ENCODE peak calls at places on chromosomes 7 and 10, in four cellular contexts. M is GM12891, G is K562, T is GM12878. H is an unnamed sample.
A peak's percentile ranks its signal among the peaks of the same experiment; 100 is the strongest.

GRCh38 chr10:88754272-88754671 is 5.5 kb upstream of the LIPN start:
- DNase-seq in M (no peak), G (no peak), T (no peak), H (no peak)

GRCh38 chr7:1538544-1539345 is 8.2 kb downstream of the MAFK start:
- DNase-seq in M (no peak), T (no peak), G (no peak), H (no peak)

GRCh38 chr7:108012499-108013430 is 9.8 kb upstream of the LAMB1 start:
- DNase-seq in M (no peak), T (no peak), G (peak; percentile 87), H (no peak)

GRCh38 chr10:60140681-60141632 is 234.6 kb upstream of the CCDC6 start:
- DNase-seq in M (no peak), T (no peak), G (peak; percentile 71), H (no peak)

GRCh38 chr7:155401884-155402283 is 56.0 kb upstream of the EN2 start:
- DNase-seq in G (no peak), M (no peak), T (no peak), H (no peak)

GRCh38 chr7:16130127-16131110 is 290.9 kb downstream of the CRPPA start:
- DNase-seq in M (no peak), G (no peak), T (no peak), H (no peak)

GRCh38 chr7:94561841-94562514 is 52.4 kb downstream of the CASD1 start:
- DNase-seq in T (no peak), M (no peak), G (no peak), H (no peak)

GRCh38 chr7:111138196-111138569 is 47.3 kb downstream of the LRRN3 start:
- DNase-seq in G (no peak), T (peak; percentile 72), M (no peak), H (no peak)

GRCh38 chr10:450463-450862 is 239.0 kb downstream of the DIP2C start:
- DNase-seq in T (no peak), M (no peak), G (no peak), H (no peak)

GRCh38 chr10:89332092-89332633 is 4.4 kb downstream of the IFIT3 start:
- DNase-seq in T (peak; percentile 92), M (no peak), G (peak; percentile 13), H (no peak)

GRCh38 chr10:50152792-50153272 is 85.1 kb downstream of the WASHC2A start:
- DNase-seq in M (no peak), T (no peak), G (peak; percentile 19), H (no peak)

GRCh38 chr7:73570521-73570920 is 7.9 kb downstream of the TBL2 start:
- DNase-seq in T (no peak), G (no peak), M (no peak), H (no peak)

GRCh38 chr10:62381385-62382102 is 7.4 kb downstream of the ZNF365 start:
- DNase-seq in M (no peak), G (no peak), T (no peak), H (no peak)

GRCh38 chr10:119352042-119352441 is 144.7 kb downstream of the GRK5 start:
- DNase-seq in M (no peak), T (no peak), G (no peak), H (no peak)

GRCh38 chr10:60917331-60918280 is 26.4 kb downstream of the RHOBTB1 start:
- DNase-seq in M (no peak), T (no peak), G (no peak), H (no peak)

GRCh38 chr10:89419548-89419947 is 5.2 kb downstream of the IFIT5 start:
- DNase-seq in G (no peak), T (no peak), M (no peak), H (no peak)

GRCh38 chr10:59216178-59216869 is 39.9 kb downstream of the PHYHIPL start:
- DNase-seq in M (no peak), T (no peak), G (no peak), H (no peak)

GRCh38 chr10:12337973-12338372 is 11.4 kb upstream of the CAMK1D start:
- DNase-seq in G (no peak), M (no peak), T (no peak), H (no peak)

GRCh38 chr10:76839276-76839675 is 798.3 kb downstream of the KCNMA1 start:
- DNase-seq in M (no peak), T (no peak), G (no peak), H (no peak)

GRCh38 chr10:102802920-102803534 is 34.2 kb downstream of the CYP17A1 start:
- DNase-seq in G (no peak), M (no peak), T (peak; percentile 38), H (no peak)

GRCh38 chr7:30859940-30860623 is 51.6 kb upstream of the AQP1 start:
- DNase-seq in M (no peak), T (no peak), G (no peak), H (no peak)

GRCh38 chr7:137146552-137146961 is 197.0 kb downstream of the PTN start:
- DNase-seq in G (no peak), T (no peak), M (no peak), H (no peak)

GRCh38 chr7:27143022-27143949 is at the start of gene HOXA5:
- DNase-seq in G (no peak), T (no peak), M (no peak), H (peak; percentile 81)

GRCh38 chr10:72319416-72320254 is 35.1 kb downstream of the DNAJB12 start:
- DNase-seq in T (no peak), M (peak; percentile 76), G (no peak), H (peak; percentile 95)

GRCh38 chr7:15478401-15478800 is 83.4 kb downstream of the AGMO start:
- DNase-seq in T (no peak), G (no peak), M (no peak), H (no peak)

GRCh38 chr10:1923998-1924397 is 186.7 kb upstream of the ADARB2 start:
- DNase-seq in G (no peak), M (no peak), T (no peak), H (no peak)

GRCh38 chr7:144725070-144725469 is 110.8 kb downstream of the TPK1 start:
- DNase-seq in M (no peak), G (no peak), T (no peak), H (no peak)

GRCh38 chr10:50394832-50395231 is 143.5 kb upstream of the ASAH2 start:
- DNase-seq in G (no peak), T (no peak), M (no peak), H (peak; percentile 35)

GRCh38 chr7:90625562-90625961 is 29.4 kb downstream of the CDK14 start:
- DNase-seq in T (no peak), G (no peak), M (no peak), H (no peak)

DNA sequence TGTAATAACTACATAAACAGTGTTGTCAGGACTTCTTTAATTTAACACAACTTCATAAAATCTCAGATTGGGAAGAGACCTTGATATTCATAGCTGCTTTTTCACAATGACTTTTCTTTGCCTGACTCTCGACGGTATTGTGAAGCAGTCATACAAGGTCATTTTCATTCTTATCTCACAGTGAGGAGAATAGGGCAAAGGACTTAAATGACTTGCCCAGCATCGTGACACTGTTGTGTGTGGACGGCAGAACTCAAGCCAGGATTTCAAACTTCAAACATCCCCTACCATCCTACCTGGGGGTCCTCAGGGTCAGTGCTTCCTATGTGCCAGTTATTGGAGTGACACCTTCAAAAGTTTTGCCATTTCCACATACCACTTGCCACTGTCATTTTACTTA is 138.5 kb upstream of the GDF10 start:
- DNase-seq in M (no peak), T (no peak), G (no peak), H (no peak)
- TF ChIP-seq SPI1 in M (no peak), T (no peak), G (no peak), H (no peak)

DNA sequence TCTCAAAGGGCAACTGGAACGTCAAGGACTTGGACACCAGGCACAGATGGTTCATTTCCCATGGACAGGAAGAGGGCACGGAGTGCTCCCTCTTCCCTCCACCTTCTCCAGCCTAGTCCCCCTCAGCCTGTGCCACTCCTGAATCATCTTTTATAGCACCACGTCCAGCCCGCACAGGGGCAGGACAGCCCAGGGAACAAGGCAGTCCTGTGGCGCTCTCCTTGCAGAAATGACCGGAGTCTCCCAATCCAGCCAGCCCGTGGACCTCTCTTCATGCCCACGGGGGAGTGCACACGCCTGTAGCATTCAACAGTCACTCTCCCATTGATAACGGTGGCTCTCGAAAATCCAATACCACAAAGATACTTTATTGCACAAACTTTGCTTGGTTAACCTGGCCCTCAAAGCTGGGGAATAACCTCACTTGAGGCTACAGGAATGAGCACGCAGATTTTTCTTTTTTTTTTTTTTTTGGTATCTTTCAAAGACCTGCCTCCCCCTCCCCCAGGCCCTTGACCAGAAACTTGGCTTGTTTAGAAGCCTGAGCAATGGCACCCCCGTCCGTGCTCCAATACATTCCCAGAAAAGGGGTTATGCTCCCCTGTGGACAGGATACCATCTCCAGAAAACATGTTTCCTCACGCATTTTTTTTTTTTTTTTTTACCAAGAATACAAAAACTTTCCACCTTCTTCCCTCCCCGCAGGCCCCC is 728 bp downstream of the PRKCQ start:
- DNase-seq in G (peak; percentile 21), M (no peak), T (no peak), H (no peak)
- TF ChIP-seq SPI1 in G (no peak), M (no peak), T (no peak), H (no peak)

GRCh38 chr7:25722856-25723255 is 429.1 kb upstream of the NFE2L3 start:
- DNase-seq in M (no peak), T (no peak), G (no peak), H (no peak)
- TF ChIP-seq SPI1 in M (no peak), T (no peak), G (no peak), H (no peak)

GRCh38 chr7:52273685-52274610 is 761.5 kb upstream of the POM121L12 start:
- DNase-seq in T (no peak), M (no peak), G (peak; percentile 7), H (no peak)

GRCh38 chr7:52271663-52272062 is 763.8 kb upstream of the POM121L12 start:
- DNase-seq in G (no peak), T (no peak), M (no peak), H (no peak)

GRCh38 chr7:52269669-52270068 is 765.8 kb upstream of the POM121L12 start:
- DNase-seq in T (no peak), M (no peak), G (no peak), H (no peak)

DNA sequence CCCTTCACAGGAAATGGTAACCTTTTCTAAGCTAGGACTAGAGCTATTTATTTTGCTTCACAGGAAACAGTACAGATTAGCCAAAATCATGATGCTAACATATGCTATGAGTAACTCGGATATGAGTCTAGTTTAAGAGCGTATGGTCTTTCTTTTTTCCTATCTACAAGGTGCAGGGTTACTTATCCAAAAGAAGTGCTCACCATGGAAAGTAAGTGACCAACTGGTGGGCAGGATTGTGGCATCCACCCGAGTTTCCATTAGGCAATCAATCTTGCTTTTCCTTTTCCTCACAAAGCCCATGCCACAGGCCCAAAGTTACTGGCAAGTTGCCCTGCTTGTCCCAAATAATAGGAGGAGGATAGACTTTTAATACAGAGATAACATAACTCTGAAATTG is 765.1 kb upstream of the POM121L12 start:
- DNase-seq in M (no peak), T (no peak), G (no peak), H (no peak)
- TF ChIP-seq SPI1 in M (no peak), T (no peak), G (no peak), H (no peak)

GRCh38 chr7:100655908-100656674 is at the start of gene ACTL6B:
- DNase-seq in G (peak; percentile 100), M (no peak), T (no peak), H (no peak)
- TF ChIP-seq SPI1 in G (peak; percentile 17), M (no peak), T (no peak), H (no peak)

GRCh38 chr10:132307823-132308587 is at the start of gene STK32C:
- DNase-seq in M (peak; percentile 99), G (peak; percentile 97), T (no peak), H (peak; percentile 83)
- TF ChIP-seq SPI1 in M (no peak), G (no peak), T (no peak), H (no peak)

H was measured in HL-60.